ENCODE peak calls at places on chromosomes 12 and 14, in eight cellular contexts. D is retina; R is NCI-H748 treated with DMSO at 0.1 percent for 48 hours; N is stimulated activated CD4-positive, alpha-beta T cell treated with anti-CD3 and anti-CD28 coated beads, Interleukin-1b, Interleukin-23, amount 100 ng/mL, for 24 hours; A is fibroblast of the conjunctiva; I is AG10803; M is H54; H is stromal cell of bone marrow. C is an unnamed sample.

GRCh38 chr14:105167303-105168092 is 1.1 kb downstream of the JAG2 start:
- DNase-seq in R (peak; percentile 35), I (no peak), D (no peak), H (no peak), N (no peak), M (no peak), A (no peak), C (no peak)

GRCh38 chr12:69840727-69841126 is 15.7 kb downstream of the MYRFL start:
- DNase-seq in H (no peak), D (no peak), M (no peak), A (no peak), N (no peak), I (no peak), R (no peak), C (no peak)

GRCh38 chr14:39229222-39229543 is 4.5 kb upstream of the MIA2 start:
- DNase-seq in A (no peak), I (peak; percentile 17), D (no peak), N (peak; percentile 19), M (no peak), H (no peak), R (no peak), C (no peak)

GRCh38 chr12:108645686-108646596 is 12.2 kb upstream of the SELPLG start:
- DNase-seq in D (no peak), A (no peak), N (no peak), H (no peak), R (no peak), M (no peak), I (no peak), C (no peak)

GRCh38 chr12:87116778-87117177 is 860.6 kb upstream of the MGAT4C start:
- DNase-seq in D (no peak), R (no peak), N (no peak), I (no peak), H (no peak), A (no peak), M (no peak), C (no peak)

GRCh38 chr14:81447018-81447770 is 47.1 kb upstream of the STON2 start:
- DNase-seq in R (no peak), N (no peak), M (no peak), A (no peak), I (peak; percentile 36), D (no peak), H (no peak), C (no peak)

GRCh38 chr14:67359319-67359774 is 257 bp downstream of the ATP6V1D start:
- DNase-seq in N (no peak), R (no peak), M (peak; percentile 15), H (peak; percentile 17), D (no peak), I (peak; percentile 64), A (peak; percentile 1), C (no peak)

GRCh38 chr14:104728631-104729030 is 4.6 kb downstream of the ADSS1 start:
- DNase-seq in I (no peak), R (no peak), D (no peak), H (no peak), N (no peak), M (no peak), A (no peak), C (no peak)

GRCh38 chr12:12954361-12954760 is 2.4 kb upstream of the GPRC5D start:
- DNase-seq in N (no peak), M (no peak), H (peak; percentile 38), R (no peak), D (no peak), A (no peak), I (no peak), C (no peak)

C was measured in breast epithelium.